ENCODE peak calls at places on chromosomes 4 and X, in four cellular contexts. I, M, K and G are unnamed samples.

GRCh38 chr4:176726803-176727202 is 65.9 kb downstream of the VEGFC start:
- DNase-seq in I (no peak), M (no peak), K (no peak), G (no peak)

GRCh38 chr4:179836179-179837075 is 2394.2 kb upstream of the AGA start:
- DNase-seq in I (no peak), M (no peak), K (no peak), G (no peak)

GRCh38 chr4:78940752-78941151 is 1.5 kb upstream of the PAQR3 start:
- DNase-seq in I (no peak), M (no peak), K (no peak), G (no peak)

GRCh38 chr4:18980516-18981233 is 959.1 kb upstream of the LCORL start:
- DNase-seq in I (peak), M (no peak), K (peak), G (no peak)

GRCh38 chrX:130419263-130419662 is 17.5 kb downstream of the RBMX2 start:
- DNase-seq in I (no peak), M (no peak), K (no peak), G (no peak)

GRCh38 chr4:168304744-168305459 is 13.7 kb downstream of the DDX60 start:
- DNase-seq in I (no peak), M (no peak), K (peak), G (peak)

GRCh38 chr4:832536-832935 is 6.6 kb upstream of the CPLX1 start:
- DNase-seq in I (no peak), M (no peak), K (no peak), G (no peak)

GRCh38 chr4:44928062-44928380 is 201.7 kb upstream of the GNPDA2 start:
- DNase-seq in I (no peak), M (no peak), K (no peak), G (no peak)

GRCh38 chr4:98516042-98516440 is 142.4 kb downstream of the TSPAN5 start:
- DNase-seq in I (no peak), M (no peak), K (peak), G (peak)

GRCh38 chr4:83890231-83890630 is 354.3 kb downstream of the GPAT3 start:
- DNase-seq in I (no peak), M (no peak), K (peak), G (peak)

GRCh38 chr4:123345924-123346300 is 50.7 kb upstream of the SPRY1 start:
- DNase-seq in I (no peak), M (no peak), K (no peak), G (no peak)

GRCh38 chr4:108204518-108204917 is 35.8 kb upstream of the LEF1 start:
- DNase-seq in I (no peak), M (no peak), K (peak), G (no peak)

GRCh38 chr4:107710493-107711459 is 9.3 kb downstream of the PAPSS1 start:
- DNase-seq in I (no peak), M (no peak), K (no peak), G (no peak)

GRCh38 chr4:69859140-69859539 is 805 bp downstream of the SULT1E1 start:
- DNase-seq in I (no peak), M (no peak), K (no peak), G (no peak)

GRCh38 chrX:19958530-19959486 is 32.1 kb downstream of the BCLAF3 start:
- DNase-seq in I (no peak), M (no peak), K (no peak), G (peak)

GRCh38 chrX:70033348-70033747 is 16.4 kb downstream of the AWAT2 start:
- DNase-seq in I (no peak), M (peak), K (peak), G (peak)

GRCh38 chrX:148659481-148659880 is 159.1 kb downstream of the AFF2 start:
- DNase-seq in I (no peak), M (no peak), K (no peak), G (no peak)